ENCODE peak calls at places on chromosomes 5 and 9, in seven cellular contexts. One of them, this sample, is unnamed.

GRCh38 chr5:76732405-76733048 is 16.6 kb downstream of the F2R start:
- ATAC-seq in body of pancreas: no peak
- ATAC-seq in pancreas: no peak
- ATAC-seq in psoas muscle: no peak
- ATAC-seq in Panc1: no peak
- ATAC-seq in heart left ventricle: no peak
- ATAC-seq in GM12878: peak; percentile 21
- ATAC-seq in this sample: no peak

GRCh38 chr5:74231697-74232096 is 408.8 kb downstream of the ENC1 start:
- ATAC-seq in body of pancreas: no peak
- ATAC-seq in pancreas: no peak
- ATAC-seq in psoas muscle: no peak
- ATAC-seq in Panc1: no peak
- ATAC-seq in heart left ventricle: no peak
- ATAC-seq in GM12878: no peak
- ATAC-seq in this sample: no peak

GRCh38 chr9:20551835-20552234 is 70.5 kb downstream of the MLLT3 start:
- ATAC-seq in body of pancreas: peak; percentile 57
- ATAC-seq in pancreas: peak; percentile 81
- ATAC-seq in psoas muscle: no peak
- ATAC-seq in Panc1: no peak
- ATAC-seq in heart left ventricle: no peak
- ATAC-seq in GM12878: peak; percentile 71
- ATAC-seq in this sample: no peak

GRCh38 chr5:73321757-73322452 is 126.7 kb downstream of the FOXD1 start:
- ATAC-seq in body of pancreas: no peak
- ATAC-seq in pancreas: no peak
- ATAC-seq in psoas muscle: no peak
- ATAC-seq in Panc1: peak; percentile 65
- ATAC-seq in heart left ventricle: no peak
- ATAC-seq in GM12878: no peak
- ATAC-seq in this sample: no peak

GRCh38 chr5:32598270-32598937 is 13.0 kb downstream of the SUB1 start:
- ATAC-seq in body of pancreas: no peak
- ATAC-seq in pancreas: no peak
- ATAC-seq in psoas muscle: no peak
- ATAC-seq in Panc1: no peak
- ATAC-seq in heart left ventricle: no peak
- ATAC-seq in GM12878: peak; percentile 18
- ATAC-seq in this sample: no peak

GRCh38 chr5:102760815-102761214 is 5.7 kb downstream of the PAM start:
- ATAC-seq in body of pancreas: no peak
- ATAC-seq in pancreas: no peak
- ATAC-seq in psoas muscle: no peak
- ATAC-seq in Panc1: peak; percentile 55
- ATAC-seq in heart left ventricle: no peak
- ATAC-seq in GM12878: peak; percentile 4
- ATAC-seq in this sample: no peak

GRCh38 chr5:148465381-148466290 is 81.9 kb downstream of the FBXO38 start:
- ATAC-seq in body of pancreas: no peak
- ATAC-seq in pancreas: peak; percentile 33
- ATAC-seq in psoas muscle: no peak
- ATAC-seq in Panc1: no peak
- ATAC-seq in heart left ventricle: peak; percentile 36
- ATAC-seq in GM12878: no peak
- ATAC-seq in this sample: peak; percentile 41

GRCh38 chr5:10377081-10377480 is 23.6 kb downstream of the MARCHF6 start:
- ATAC-seq in body of pancreas: no peak
- ATAC-seq in pancreas: no peak
- ATAC-seq in psoas muscle: peak; percentile 23
- ATAC-seq in Panc1: peak; percentile 10
- ATAC-seq in heart left ventricle: no peak
- ATAC-seq in GM12878: peak; percentile 16
- ATAC-seq in this sample: no peak

GRCh38 chr5:115718853-115719252 is 93.0 kb upstream of the TMED7 start:
- ATAC-seq in body of pancreas: no peak
- ATAC-seq in pancreas: no peak
- ATAC-seq in psoas muscle: no peak
- ATAC-seq in Panc1: no peak
- ATAC-seq in heart left ventricle: no peak
- ATAC-seq in GM12878: no peak
- ATAC-seq in this sample: no peak

GRCh38 chr5:52725065-52725746 is 62.5 kb upstream of the ITGA1 start:
- ATAC-seq in body of pancreas: peak; percentile 82
- ATAC-seq in pancreas: peak; percentile 89
- ATAC-seq in psoas muscle: no peak
- ATAC-seq in Panc1: no peak
- ATAC-seq in heart left ventricle: no peak
- ATAC-seq in GM12878: no peak
- ATAC-seq in this sample: no peak

GRCh38 chr9:109447329-109448076 is 50.6 kb downstream of the PTPN3 start:
- ATAC-seq in body of pancreas: no peak
- ATAC-seq in pancreas: no peak
- ATAC-seq in psoas muscle: no peak
- ATAC-seq in Panc1: no peak
- ATAC-seq in heart left ventricle: no peak
- ATAC-seq in GM12878: peak; percentile 30
- ATAC-seq in this sample: no peak

GRCh38 chr9:93962041-93962440 is 6.9 kb upstream of the BARX1 start:
- ATAC-seq in body of pancreas: no peak
- ATAC-seq in pancreas: no peak
- ATAC-seq in psoas muscle: no peak
- ATAC-seq in Panc1: no peak
- ATAC-seq in heart left ventricle: no peak
- ATAC-seq in GM12878: no peak
- ATAC-seq in this sample: no peak

GRCh38 chr5:6649186-6649585 is 15.9 kb downstream of the SRD5A1 start:
- ATAC-seq in body of pancreas: no peak
- ATAC-seq in pancreas: no peak
- ATAC-seq in psoas muscle: no peak
- ATAC-seq in Panc1: peak; percentile 45
- ATAC-seq in heart left ventricle: no peak
- ATAC-seq in GM12878: no peak
- ATAC-seq in this sample: no peak

GRCh38 chr5:77200663-77201062 is 9.8 kb upstream of the PDE8B start:
- ATAC-seq in body of pancreas: no peak
- ATAC-seq in pancreas: peak; percentile 51
- ATAC-seq in psoas muscle: no peak
- ATAC-seq in Panc1: no peak
- ATAC-seq in heart left ventricle: peak; percentile 42
- ATAC-seq in GM12878: no peak
- ATAC-seq in this sample: no peak

GRCh38 chr5:178995341-178995690 is 196 bp upstream of the GRM6 start:
- ATAC-seq in body of pancreas: no peak
- ATAC-seq in pancreas: no peak
- ATAC-seq in psoas muscle: no peak
- ATAC-seq in Panc1: no peak
- ATAC-seq in heart left ventricle: no peak
- ATAC-seq in GM12878: no peak
- ATAC-seq in this sample: no peak
- H3K4me3 ChIP-seq in body of pancreas: no peak overlapping the region
- H3K4me3 ChIP-seq in pancreas: no peak overlapping the region
- H3K4me3 ChIP-seq in psoas muscle: no peak overlapping the region
- H3K4me3 ChIP-seq in Panc1: no peak overlapping the region
- H3K4me3 ChIP-seq in heart left ventricle: no peak overlapping the region
- H3K4me3 ChIP-seq in GM12878: no peak overlapping the region
- H3K4me3 ChIP-seq in this sample: no peak overlapping the region

DNA sequence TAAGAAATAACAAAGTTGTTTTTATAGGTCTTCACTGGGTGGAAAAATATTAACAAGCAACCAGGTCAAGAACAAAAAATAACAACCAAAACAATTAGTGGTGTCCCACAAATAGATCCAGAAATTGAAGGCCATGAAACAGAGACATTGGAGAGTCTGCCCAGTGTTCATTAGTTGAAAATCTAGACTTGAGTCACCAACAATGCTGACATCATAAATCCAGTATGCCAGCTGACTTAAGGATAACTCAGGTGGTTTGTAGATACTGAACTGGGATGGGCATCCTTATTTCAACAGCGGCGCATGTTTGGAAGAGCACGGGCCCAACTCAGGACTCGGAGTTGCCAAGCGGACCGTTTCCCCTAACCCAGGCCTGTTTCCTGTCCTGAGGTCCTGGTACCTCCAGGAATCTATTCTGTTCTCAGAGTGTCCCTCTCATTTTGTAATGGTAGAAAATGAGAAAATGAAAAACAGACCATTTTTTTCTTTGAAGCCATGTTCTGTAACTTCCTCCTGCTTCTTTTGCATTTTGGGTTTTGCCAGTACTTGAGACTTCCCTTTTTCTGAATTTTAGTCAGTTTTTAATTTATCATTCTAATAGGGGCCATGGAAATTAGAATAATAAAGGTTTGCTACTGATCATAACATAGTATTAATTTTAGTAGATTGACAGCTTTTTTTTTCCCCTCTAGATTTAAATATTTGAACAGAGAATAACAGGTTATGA is 80.5 kb upstream of the TNFAIP8 start:
- ATAC-seq in body of pancreas: peak; percentile 27
- ATAC-seq in pancreas: no peak
- ATAC-seq in psoas muscle: no peak
- ATAC-seq in Panc1: no peak
- ATAC-seq in heart left ventricle: no peak
- ATAC-seq in GM12878: peak; percentile 18
- ATAC-seq in this sample: no peak
- H3K4me3 ChIP-seq in body of pancreas: no peak overlapping the region
- H3K4me3 ChIP-seq in pancreas: no peak overlapping the region
- H3K4me3 ChIP-seq in psoas muscle: no peak overlapping the region
- H3K4me3 ChIP-seq in Panc1: no peak overlapping the region
- H3K4me3 ChIP-seq in heart left ventricle: no peak overlapping the region
- H3K4me3 ChIP-seq in GM12878: peak overlapping the region; percentile 9
- H3K4me3 ChIP-seq in this sample: no peak overlapping the region

DNA sequence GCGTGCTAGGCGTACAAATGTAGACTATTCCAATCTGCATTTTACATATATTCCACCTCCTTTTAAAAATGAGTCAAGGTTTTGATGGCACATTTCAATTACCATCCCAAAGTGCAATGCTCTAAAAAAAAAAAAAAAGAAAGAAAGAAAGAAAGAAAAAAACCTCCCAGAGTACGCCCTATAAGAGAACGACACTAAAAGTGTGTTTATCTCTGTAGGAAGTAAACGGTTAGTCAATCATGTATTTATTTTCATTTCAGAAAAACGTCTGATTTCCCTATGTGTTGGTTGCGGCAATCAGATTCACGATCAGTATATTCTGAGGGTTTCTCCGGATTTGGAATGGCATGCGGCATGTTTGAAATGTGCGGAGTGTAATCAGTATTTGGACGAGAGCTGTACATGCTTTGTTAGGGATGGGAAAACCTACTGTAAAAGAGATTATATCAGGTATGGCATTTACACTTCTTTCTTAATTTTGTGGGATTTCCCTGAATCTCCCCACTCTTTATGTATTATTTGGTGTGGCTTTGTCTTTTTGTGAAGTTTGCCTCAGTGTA is 1.1 kb downstream of the ISL1 start:
- ATAC-seq in body of pancreas: no peak
- ATAC-seq in pancreas: no peak
- ATAC-seq in psoas muscle: no peak
- ATAC-seq in Panc1: no peak
- ATAC-seq in heart left ventricle: no peak
- ATAC-seq in GM12878: no peak
- ATAC-seq in this sample: no peak
- H3K4me3 ChIP-seq in body of pancreas: no peak overlapping the region
- H3K4me3 ChIP-seq in pancreas: peak overlapping the region; percentile 2
- H3K4me3 ChIP-seq in psoas muscle: peak overlapping the region; percentile 59
- H3K4me3 ChIP-seq in Panc1: peak overlapping the region; percentile 38
- H3K4me3 ChIP-seq in heart left ventricle: no peak overlapping the region
- H3K4me3 ChIP-seq in GM12878: no peak overlapping the region
- H3K4me3 ChIP-seq in this sample: peak overlapping the region; percentile 57

GRCh38 chr5:141326088-141326854 is 4.0 kb upstream of the PCDHGA1 start:
- ATAC-seq in body of pancreas: peak; percentile 38
- ATAC-seq in pancreas: peak; percentile 82
- ATAC-seq in psoas muscle: peak; percentile 93
- ATAC-seq in Panc1: peak; percentile 94
- ATAC-seq in heart left ventricle: peak; percentile 77
- ATAC-seq in GM12878: peak; percentile 94
- ATAC-seq in this sample: peak; percentile 73
- H3K4me3 ChIP-seq in body of pancreas: no peak overlapping the region
- H3K4me3 ChIP-seq in pancreas: peak overlapping the region; percentile 26
- H3K4me3 ChIP-seq in psoas muscle: peak overlapping the region; percentile 70
- H3K4me3 ChIP-seq in Panc1: peak overlapping the region; percentile 77
- H3K4me3 ChIP-seq in heart left ventricle: peak overlapping the region; percentile 43
- H3K4me3 ChIP-seq in GM12878: peak overlapping the region; percentile 70
- H3K4me3 ChIP-seq in this sample: peak overlapping the region; percentile 40

DNA sequence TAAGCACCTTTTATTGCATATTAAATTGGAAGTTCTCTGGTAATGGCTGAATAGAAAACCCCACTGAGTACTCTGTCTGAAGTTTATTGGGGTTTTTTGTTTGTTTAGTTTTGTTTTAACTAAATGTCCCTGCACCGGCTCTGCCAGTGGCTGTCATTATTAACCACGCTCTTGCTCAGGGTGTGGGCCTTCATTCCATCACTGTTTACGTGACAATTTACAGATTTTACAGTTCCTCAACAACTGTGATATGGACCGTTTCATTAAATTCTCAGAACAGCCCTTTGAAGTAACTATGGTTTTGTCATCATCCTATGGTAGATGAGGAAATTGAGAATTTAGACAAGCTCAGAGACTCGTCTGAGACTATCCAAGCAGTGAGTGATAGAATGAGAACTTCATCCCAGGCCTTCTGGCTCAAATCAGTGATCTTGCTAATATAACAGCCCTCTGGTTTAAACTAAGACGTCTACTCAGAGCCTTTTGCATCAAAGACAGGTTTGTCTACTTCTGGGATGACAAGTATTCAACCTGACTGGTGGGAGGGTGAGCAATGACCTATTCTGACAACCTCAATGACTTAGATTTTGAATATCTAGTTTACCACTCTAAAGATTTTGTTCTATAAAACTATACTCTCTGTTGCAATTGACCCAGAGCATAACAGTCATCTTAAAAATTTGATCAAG is 77.3 kb upstream of the MAP3K1 start:
- ATAC-seq in body of pancreas: no peak
- ATAC-seq in pancreas: no peak
- ATAC-seq in psoas muscle: no peak
- ATAC-seq in Panc1: no peak
- ATAC-seq in heart left ventricle: no peak
- ATAC-seq in GM12878: no peak
- ATAC-seq in this sample: no peak
- H3K4me3 ChIP-seq in body of pancreas: no peak overlapping the region
- H3K4me3 ChIP-seq in pancreas: no peak overlapping the region
- H3K4me3 ChIP-seq in psoas muscle: no peak overlapping the region
- H3K4me3 ChIP-seq in Panc1: no peak overlapping the region
- H3K4me3 ChIP-seq in heart left ventricle: no peak overlapping the region
- H3K4me3 ChIP-seq in GM12878: no peak overlapping the region
- H3K4me3 ChIP-seq in this sample: no peak overlapping the region

This sample was measured in gastroesophageal sphincter.